ENCODE peak calls at places on chromosomes 7 and 10, in five cellular contexts. G is CD8-positive, alpha-beta memory T cell; W is fibroblast of lung; T is body of pancreas; M is A673. D is an unnamed sample.

GRCh38 chr7:105187302-105188169 is 173.5 kb downstream of the KMT2E start:
- DNase-seq in G (no peak), W (no peak), T (peak; percentile 39), M (no peak), D (no peak)

GRCh38 chr10:64519427-64519826 is 998.2 kb downstream of the REEP3 start:
- DNase-seq in G (no peak), W (no peak), T (no peak), M (no peak), D (no peak)

GRCh38 chr10:14192746-14193145 is 138.0 kb downstream of the FRMD4A start:
- DNase-seq in G (no peak), W (no peak), T (no peak), M (no peak), D (no peak)

GRCh38 chr10:122140941-122141623 is 130.0 kb upstream of the BTBD16 start:
- DNase-seq in G (no peak), W (peak; percentile 95), T (peak; percentile 64), M (no peak), D (peak; percentile 91)

GRCh38 chr7:134826105-134826504 is 46.7 kb downstream of the CALD1 start:
- DNase-seq in G (no peak), W (peak; percentile 91), T (no peak), M (no peak), D (peak; percentile 83)

GRCh38 chr7:30654296-30655090 is 27.8 kb downstream of the CRHR2 start:
- DNase-seq in G (no peak), W (no peak), T (no peak), M (no peak), D (no peak)

GRCh38 chr10:133373104-133373624 is at the start of gene ECHS1:
- DNase-seq in G (peak; percentile 88), W (peak; percentile 88), T (peak; percentile 96), M (peak; percentile 96), D (peak; percentile 90)

GRCh38 chr10:116272497-116273221 is at the start of gene GFRA1:
- DNase-seq in G (no peak), W (peak; percentile 18), T (peak; percentile 8), M (peak; percentile 14), D (peak; percentile 69)

GRCh38 chr7:113774182-113774807 is 144.5 kb downstream of the PPP1R3A start:
- DNase-seq in G (no peak), W (peak; percentile 69), T (peak; percentile 35), M (peak; percentile 58), D (peak; percentile 79)

GRCh38 chr10:4034907-4035581 is 250.0 kb upstream of the KLF6 start:
- DNase-seq in G (no peak), W (peak; percentile 51), T (no peak), M (no peak), D (no peak)

GRCh38 chr10:95795602-95796001 is 39.6 kb downstream of the ENTPD1 start:
- DNase-seq in G (no peak), W (no peak), T (no peak), M (no peak), D (no peak)

GRCh38 chr10:95792874-95793285 is 36.9 kb downstream of the ENTPD1 start:
- DNase-seq in G (no peak), W (peak; percentile 43), T (peak; percentile 25), M (no peak), D (no peak)

GRCh38 chr10:95793401-95794045 is 37.6 kb downstream of the ENTPD1 start:
- DNase-seq in G (no peak), W (no peak), T (peak; percentile 66), M (no peak), D (no peak)

GRCh38 chr10:95792211-95792780 is 36.3 kb downstream of the ENTPD1 start:
- DNase-seq in G (no peak), W (no peak), T (no peak), M (no peak), D (no peak)

DNA sequence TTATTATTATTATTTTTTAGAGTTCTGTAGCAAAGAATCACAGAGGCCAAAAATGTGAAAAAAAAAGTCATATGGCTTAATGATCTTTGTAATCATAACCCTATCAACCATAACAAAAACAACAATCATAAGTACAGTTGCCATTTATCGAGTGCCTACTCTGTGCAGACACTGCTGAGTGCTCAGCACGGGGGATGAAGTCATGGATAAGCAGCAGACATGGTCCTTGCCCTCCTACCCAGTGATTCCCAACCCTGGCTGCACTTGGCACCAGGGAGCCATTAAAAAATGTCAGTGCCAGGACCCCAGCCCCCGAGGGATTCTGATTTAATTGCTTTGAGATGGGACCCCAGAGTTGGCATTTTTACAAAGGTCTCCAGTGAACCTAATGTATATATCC is 38.2 kb downstream of the ENTPD1 start:
- DNase-seq in G (no peak), W (no peak), T (no peak), M (no peak), D (no peak)
- H3K4me1 ChIP-seq in G (no peaks in the 10 kb centered on the region), W (peaks cover 5% of the 10 kb centered on the region), T (no peaks in the 10 kb centered on the region), M (no peaks in the 10 kb centered on the region), D (no peaks in the 10 kb centered on the region)

GRCh38 chr10:110208614-110209398 is 1.4 kb downstream of the MXI1 start:
- DNase-seq in G (peak; percentile 45), W (peak; percentile 60), T (peak; percentile 49), M (peak; percentile 60), D (peak; percentile 26)
- H3K27ac ChIP-seq in G (peak overlapping the region; percentile 69), W (peak overlapping the region; percentile 72), T (peak overlapping the region; percentile 98), M (peak overlapping the region; percentile 58), D (peak overlapping the region; percentile 56)

GRCh38 chr7:128032605-128033235 is 1.5 kb upstream of the LRRC4 start:
- DNase-seq in G (peak; percentile 6), W (no peak), T (no peak), M (peak; percentile 45), D (peak; percentile 34)
- H3K4me1 ChIP-seq in G (no peaks in the 10 kb centered on the region), W (no peaks in the 10 kb centered on the region), T (peaks cover 21% of the 10 kb centered on the region), M (peaks cover 13% of the 10 kb centered on the region), D (peaks cover 16% of the 10 kb centered on the region)

DNA sequence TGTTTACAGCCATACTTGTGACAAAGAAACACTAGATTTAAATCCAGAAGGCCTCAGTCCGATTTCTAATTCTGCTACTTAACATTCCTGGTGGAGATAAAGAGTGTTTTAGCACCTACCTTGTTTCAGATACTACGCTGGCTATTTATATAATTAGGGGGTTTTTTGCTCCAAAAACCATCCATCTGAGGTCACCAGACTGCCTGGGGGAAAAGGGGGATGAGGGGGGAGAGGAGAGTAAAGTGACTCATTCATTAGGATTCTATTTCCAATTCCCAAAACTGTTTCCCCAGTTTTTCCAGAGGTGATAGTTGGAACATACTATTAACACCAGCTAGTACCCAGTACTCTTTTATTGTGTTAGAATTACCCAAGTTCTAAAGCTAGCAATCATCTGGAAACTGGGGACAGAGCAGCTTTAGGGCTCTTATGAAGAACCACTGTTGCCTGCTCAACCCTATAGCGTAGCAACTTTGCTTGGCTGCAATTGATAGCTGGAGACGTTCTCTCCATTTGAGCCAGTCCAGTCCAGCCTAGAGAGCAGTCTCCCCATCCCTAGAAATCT is 6.6 kb downstream of the GCC1 start:
- DNase-seq in G (no peak), W (no peak), T (no peak), M (no peak), D (no peak)
- H3K27ac ChIP-seq in G (no peak overlapping the region), W (no peak overlapping the region), T (no peak overlapping the region), M (no peak overlapping the region), D (no peak overlapping the region)